ENCODE peak calls at places on chromosomes 4 and X, in five cellular contexts. D, J, O, P and M are unnamed samples.

GRCh38 chrX:5775985-5776384 is 452.7 kb downstream of the NLGN4X start:
- DNase-seq in D (no peak), P (no peak), J (no peak), O (no peak), M (peak)

GRCh38 chrX:47637546-47638195 is 7.9 kb upstream of the CFP start:
- DNase-seq in O (no peak), D (no peak), J (no peak), P (peak), M (peak)

GRCh38 chr4:1480720-1481119 is 74.5 kb upstream of the NKX1-1 start:
- DNase-seq in D (no peak), J (no peak), P (no peak), O (no peak), M (no peak)

GRCh38 chrX:110026099-110026844 is 23.4 kb downstream of the TMEM164 start:
- DNase-seq in P (peak), J (no peak), O (no peak), D (no peak), M (no peak)

GRCh38 chr4:3340038-3340702 is 47.3 kb downstream of the RGS12 start:
- DNase-seq in D (no peak), J (no peak), P (no peak), O (no peak), M (no peak)

GRCh38 chr4:36027203-36027602 is 217.1 kb downstream of the ARAP2 start:
- DNase-seq in O (no peak), P (no peak), J (no peak), D (no peak), M (no peak)

GRCh38 chrX:121161501-121161933 is 114.1 kb downstream of the GLUD2 start:
- DNase-seq in J (no peak), P (no peak), D (no peak), O (no peak), M (peak)

GRCh38 chr4:108940086-108941033 is 177.5 kb upstream of the ETNPPL start:
- DNase-seq in P (no peak), D (peak), O (no peak), J (no peak), M (no peak)

GRCh38 chr4:163591614-163592020 is 97.1 kb downstream of the TMA16 start:
- DNase-seq in J (no peak), D (no peak), O (no peak), P (no peak), M (no peak)

GRCh38 chrX:116872931-116873330 is 410.2 kb upstream of the CT83 start:
- DNase-seq in J (no peak), D (no peak), P (no peak), O (no peak), M (no peak)

GRCh38 chr4:176791591-176792347 is 953 bp downstream of the VEGFC start:
- DNase-seq in O (no peak), D (no peak), P (peak), J (no peak), M (no peak)

GRCh38 chr4:98745372-98745771 is 87.0 kb upstream of the TSPAN5 start:
- DNase-seq in D (no peak), P (no peak), J (no peak), O (no peak), M (no peak)

GRCh38 chr4:19945979-19946380 is 305.7 kb upstream of the SLIT2 start:
- DNase-seq in J (no peak), P (peak), O (no peak), D (peak), M (no peak)

GRCh38 chrX:44072631-44073030 is 99.4 kb upstream of the NDP start:
- DNase-seq in O (no peak), D (no peak), P (no peak), J (no peak), M (no peak)

GRCh38 chr4:133152801-133153526 is 3.9 kb downstream of the PCDH10 start:
- DNase-seq in D (no peak), P (peak), J (no peak), O (no peak), M (peak)

GRCh38 chr4:101114936-101115372 is 232.4 kb downstream of the PPP3CA start:
- DNase-seq in O (no peak), P (no peak), J (peak), D (no peak), M (peak)

GRCh38 chr4:71814433-71814832 is 30.6 kb upstream of the GC start:
- DNase-seq in P (no peak), J (no peak), O (no peak), D (no peak), M (no peak)